ENCODE peak calls at places on chromosomes 6 and 20, in ten cellular contexts. F is CD8-positive, alpha-beta T cell; Y is activated T-helper 1 cell treated with anti-CD3 and anti-CD28 coated beads, Interleukin-2, amount 50 U/mL, for 16 hours; G is fibroblast of gingiva; B is DMS153; L is ecto neural progenitor cell; U is colonic mucosa; M is naive thymus-derived CD8-positive, alpha-beta T cell; V is activated CD4-positive, alpha-beta T cell treated with anti-CD3 and anti-CD28 coated beads, Interleukin-2, amount 50 U/mL, for 1 hour; J is GM20000. Z is an unnamed sample.

GRCh38 chr20:62900052-62900691 is 26.1 kb downstream of the DIDO1 start:
- DNase-seq in G (peak), F (peak), U (peak), V (peak), L (peak), Y (peak), B (peak), J (peak), M (peak), Z (peak)

GRCh38 chr20:51938557-51939324 is 136.4 kb upstream of the SALL4 start:
- DNase-seq in B (no peak), V (no peak), U (no peak), G (peak), M (no peak), F (no peak), L (no peak), J (no peak), Y (no peak), Z (no peak)

GRCh38 chr6:169978615-169979161 is 227.3 kb downstream of the ERMARD start:
- DNase-seq in Y (no peak), M (peak), G (peak), F (no peak), U (no peak), V (no peak), L (no peak), B (no peak), J (no peak), Z (no peak)

GRCh38 chr20:62590301-62591121 is 51.8 kb upstream of the SLCO4A1 start:
- DNase-seq in F (no peak), M (no peak), U (no peak), J (no peak), B (no peak), G (peak), Y (no peak), L (no peak), V (no peak), Z (no peak)

GRCh38 chr6:11217360-11218076 is 14.9 kb downstream of the NEDD9 start:
- DNase-seq in B (no peak), G (no peak), J (no peak), V (no peak), L (no peak), Y (no peak), U (peak), F (no peak), M (no peak), Z (no peak)

GRCh38 chr6:158798311-158798710 is 20.9 kb downstream of the EZR start:
- DNase-seq in G (no peak), B (no peak), M (no peak), F (no peak), L (no peak), U (no peak), Y (no peak), V (no peak), J (no peak), Z (no peak)

GRCh38 chr6:106377061-106377540 is 16.6 kb downstream of the CRYBG1 start:
- DNase-seq in J (no peak), L (no peak), B (peak), V (no peak), M (no peak), F (no peak), G (peak), Y (no peak), U (no peak), Z (peak)

GRCh38 chr6:167474725-167475124 is 149.8 kb downstream of the TTLL2 start:
- DNase-seq in J (no peak), F (no peak), L (no peak), Y (no peak), B (no peak), M (no peak), U (no peak), G (no peak), V (no peak), Z (peak)

GRCh38 chr6:105824732-105825131 is 261.4 kb upstream of the PRDM1 start:
- DNase-seq in L (no peak), V (no peak), B (no peak), G (no peak), F (no peak), J (peak), M (no peak), U (no peak), Y (no peak), Z (no peak)

GRCh38 chr20:21505810-21506530 is 7.9 kb downstream of the NKX2-2 start:
- DNase-seq in L (peak), G (no peak), V (peak), U (peak), B (no peak), J (peak), M (peak), F (peak), Y (peak), Z (no peak)

GRCh38 chr6:100465701-100466409 is 1.1 kb upstream of the SIM1 start:
- DNase-seq in G (no peak), V (no peak), B (no peak), F (no peak), M (no peak), U (no peak), Y (no peak), J (no peak), L (no peak), Z (peak)

GRCh38 chr6:33419580-33420492 is at the start of gene SYNGAP1:
- DNase-seq in L (peak), J (no peak), U (no peak), F (no peak), B (no peak), M (no peak), V (peak), G (peak), Y (no peak), Z (peak)

GRCh38 chr6:137389150-137389664 is 105.0 kb downstream of the OLIG3 start:
- DNase-seq in U (peak), B (no peak), F (peak), M (peak), Y (peak), J (peak), G (no peak), V (peak), L (no peak), Z (no peak)

GRCh38 chr6:155075938-155076337 is 80.8 kb downstream of the TIAM2 start:
- DNase-seq in G (no peak), V (no peak), B (no peak), Y (no peak), F (no peak), L (no peak), U (no peak), M (no peak), J (no peak), Z (no peak)

GRCh38 chr20:51337126-51337805 is 205.3 kb downstream of the NFATC2 start:
- DNase-seq in U (no peak), F (no peak), G (no peak), B (no peak), J (no peak), L (no peak), V (no peak), M (no peak), Y (no peak), Z (no peak)

GRCh38 chr6:31626952-31627351 is 6.4 kb downstream of the PRRC2A start:
- DNase-seq in F (no peak), J (no peak), B (no peak), L (no peak), G (no peak), V (no peak), M (no peak), Y (no peak), U (no peak), Z (no peak)

GRCh38 chr6:144278659-144279314 is 6.3 kb upstream of the UTRN start:
- DNase-seq in U (peak), G (peak), B (no peak), J (no peak), L (no peak), Y (no peak), M (no peak), V (no peak), F (no peak), Z (no peak)